ENCODE peak calls at places on chromosomes 5 and 9, in five cellular contexts. One of them, this sample, is unnamed.

GRCh38 chr9:2570615-2571479 is 50.7 kb upstream of the VLDLR start:
- DNase-seq in stimulated activated CD8-positive, alpha-beta memory T cell treated with anti-CD3 and anti-CD28 coated beads, Interleukin-4, amount 100 ng/mL, for 24 hours: peak
- DNase-seq in CD4-positive, alpha-beta T cell: no peak
- DNase-seq in HTR-8/SVneo: peak
- DNase-seq in body of pancreas: peak
- DNase-seq in this sample: no peak

GRCh38 chr5:160159991-160160826 is 41.0 kb upstream of the PWWP2A start:
- DNase-seq in stimulated activated CD8-positive, alpha-beta memory T cell treated with anti-CD3 and anti-CD28 coated beads, Interleukin-4, amount 100 ng/mL, for 24 hours: no peak
- DNase-seq in CD4-positive, alpha-beta T cell: no peak
- DNase-seq in HTR-8/SVneo: no peak
- DNase-seq in body of pancreas: peak
- DNase-seq in this sample: peak

GRCh38 chr9:99955606-99956005 is 49.2 kb downstream of the STX17 start:
- DNase-seq in stimulated activated CD8-positive, alpha-beta memory T cell treated with anti-CD3 and anti-CD28 coated beads, Interleukin-4, amount 100 ng/mL, for 24 hours: no peak
- DNase-seq in CD4-positive, alpha-beta T cell: no peak
- DNase-seq in HTR-8/SVneo: no peak
- DNase-seq in body of pancreas: no peak
- DNase-seq in this sample: no peak

GRCh38 chr9:111250836-111251452 is 79.1 kb downstream of the OR2K2 start:
- DNase-seq in stimulated activated CD8-positive, alpha-beta memory T cell treated with anti-CD3 and anti-CD28 coated beads, Interleukin-4, amount 100 ng/mL, for 24 hours: no peak
- DNase-seq in CD4-positive, alpha-beta T cell: no peak
- DNase-seq in HTR-8/SVneo: no peak
- DNase-seq in body of pancreas: no peak
- DNase-seq in this sample: no peak

GRCh38 chr9:21995652-21996275 is 1.2 kb downstream of the CDKN2B-AS1 start:
- DNase-seq in stimulated activated CD8-positive, alpha-beta memory T cell treated with anti-CD3 and anti-CD28 coated beads, Interleukin-4, amount 100 ng/mL, for 24 hours: no peak
- DNase-seq in CD4-positive, alpha-beta T cell: no peak
- DNase-seq in HTR-8/SVneo: no peak
- DNase-seq in body of pancreas: peak
- DNase-seq in this sample: peak

GRCh38 chr5:132054697-132055440 is 5.6 kb upstream of the IL3 start:
- DNase-seq in stimulated activated CD8-positive, alpha-beta memory T cell treated with anti-CD3 and anti-CD28 coated beads, Interleukin-4, amount 100 ng/mL, for 24 hours: no peak
- DNase-seq in CD4-positive, alpha-beta T cell: peak
- DNase-seq in HTR-8/SVneo: no peak
- DNase-seq in body of pancreas: no peak
- DNase-seq in this sample: no peak

GRCh38 chr5:149038336-149039075 is 24.4 kb downstream of the SH3TC2 start:
- DNase-seq in stimulated activated CD8-positive, alpha-beta memory T cell treated with anti-CD3 and anti-CD28 coated beads, Interleukin-4, amount 100 ng/mL, for 24 hours: no peak
- DNase-seq in CD4-positive, alpha-beta T cell: no peak
- DNase-seq in HTR-8/SVneo: no peak
- DNase-seq in body of pancreas: no peak
- DNase-seq in this sample: no peak

GRCh38 chr9:84397151-84397728 is 56.7 kb upstream of the SLC28A3 start:
- DNase-seq in stimulated activated CD8-positive, alpha-beta memory T cell treated with anti-CD3 and anti-CD28 coated beads, Interleukin-4, amount 100 ng/mL, for 24 hours: peak
- DNase-seq in CD4-positive, alpha-beta T cell: peak
- DNase-seq in HTR-8/SVneo: peak
- DNase-seq in body of pancreas: peak
- DNase-seq in this sample: peak

GRCh38 chr5:1502046-1502736 is 21.6 kb downstream of the LPCAT1 start:
- DNase-seq in stimulated activated CD8-positive, alpha-beta memory T cell treated with anti-CD3 and anti-CD28 coated beads, Interleukin-4, amount 100 ng/mL, for 24 hours: no peak
- DNase-seq in CD4-positive, alpha-beta T cell: no peak
- DNase-seq in HTR-8/SVneo: no peak
- DNase-seq in body of pancreas: no peak
- DNase-seq in this sample: no peak

GRCh38 chr5:135327429-135328127 is 71.5 kb downstream of the MACROH2A1 start:
- DNase-seq in stimulated activated CD8-positive, alpha-beta memory T cell treated with anti-CD3 and anti-CD28 coated beads, Interleukin-4, amount 100 ng/mL, for 24 hours: no peak
- DNase-seq in CD4-positive, alpha-beta T cell: no peak
- DNase-seq in HTR-8/SVneo: no peak
- DNase-seq in body of pancreas: no peak
- DNase-seq in this sample: no peak

GRCh38 chr9:80922544-80922943 is 766.8 kb downstream of the TLE1 start:
- DNase-seq in stimulated activated CD8-positive, alpha-beta memory T cell treated with anti-CD3 and anti-CD28 coated beads, Interleukin-4, amount 100 ng/mL, for 24 hours: no peak
- DNase-seq in CD4-positive, alpha-beta T cell: no peak
- DNase-seq in HTR-8/SVneo: no peak
- DNase-seq in body of pancreas: no peak
- DNase-seq in this sample: no peak

GRCh38 chr5:168480601-168481000 is 5.7 kb upstream of the RARS1 start:
- DNase-seq in stimulated activated CD8-positive, alpha-beta memory T cell treated with anti-CD3 and anti-CD28 coated beads, Interleukin-4, amount 100 ng/mL, for 24 hours: no peak
- DNase-seq in CD4-positive, alpha-beta T cell: no peak
- DNase-seq in HTR-8/SVneo: no peak
- DNase-seq in body of pancreas: no peak
- DNase-seq in this sample: no peak

GRCh38 chr9:96331236-96331947 is 29.4 kb upstream of the HSD17B3 start:
- DNase-seq in stimulated activated CD8-positive, alpha-beta memory T cell treated with anti-CD3 and anti-CD28 coated beads, Interleukin-4, amount 100 ng/mL, for 24 hours: no peak
- DNase-seq in CD4-positive, alpha-beta T cell: no peak
- DNase-seq in HTR-8/SVneo: peak
- DNase-seq in body of pancreas: no peak
- DNase-seq in this sample: no peak

GRCh38 chr9:8315211-8315610 is 515.6 kb upstream of the DMAC1 start:
- DNase-seq in stimulated activated CD8-positive, alpha-beta memory T cell treated with anti-CD3 and anti-CD28 coated beads, Interleukin-4, amount 100 ng/mL, for 24 hours: no peak
- DNase-seq in CD4-positive, alpha-beta T cell: no peak
- DNase-seq in HTR-8/SVneo: no peak
- DNase-seq in body of pancreas: no peak
- DNase-seq in this sample: no peak

GRCh38 chr5:178788381-178789085 is 58.1 kb upstream of the ZNF354A start:
- DNase-seq in stimulated activated CD8-positive, alpha-beta memory T cell treated with anti-CD3 and anti-CD28 coated beads, Interleukin-4, amount 100 ng/mL, for 24 hours: no peak
- DNase-seq in CD4-positive, alpha-beta T cell: no peak
- DNase-seq in HTR-8/SVneo: no peak
- DNase-seq in body of pancreas: no peak
- DNase-seq in this sample: no peak

This sample was measured in progenitor cell of endocrine pancreas.